ENCODE peak calls at places on chromosome 6, in seven cellular contexts. Y is ureter; W is lung; E is aorta; H is stimulated activated naive CD8-positive, alpha-beta T cell treated with anti-CD3 and anti-CD28 coated beads, Interleukin-15, amount 100 ng/mL, for 72 hours; O is non-pigmented ciliary epithelial cell; Q is activated naive CD8-positive, alpha-beta T cell treated with anti-CD3 and anti-CD28 coated beads for 36 hours. A is an unnamed sample.

GRCh38 chr6:26296556-26296856 is 68.5 kb upstream of the BTN3A2 start:
- DNase-seq in W (no peak), O (no peak), Q (no peak), H (no peak), Y (no peak), E (no peak), A (no peak)

GRCh38 chr6:137641474-137642077 is 147.4 kb upstream of the OLIG3 start:
- DNase-seq in W (peak), Q (peak), E (peak), Y (peak), H (peak), O (peak), A (no peak)

GRCh38 chr6:4039348-4039747 is 39.6 kb downstream of the FAM217A start:
- DNase-seq in Y (no peak), W (no peak), Q (no peak), E (no peak), H (no peak), O (no peak), A (no peak)

GRCh38 chr6:6230286-6230685 is 90.2 kb downstream of the F13A1 start:
- DNase-seq in H (no peak), Q (no peak), O (no peak), W (no peak), E (no peak), Y (no peak), A (no peak)

GRCh38 chr6:120608826-120609225 is 725.5 kb downstream of the TBC1D32 start:
- DNase-seq in W (no peak), E (no peak), Y (no peak), H (no peak), Q (no peak), O (peak), A (no peak)

GRCh38 chr6:28693033-28693750 is 167.5 kb downstream of the GPX5 start:
- DNase-seq in W (no peak), E (no peak), Y (no peak), O (no peak), Q (no peak), H (no peak), A (no peak)

GRCh38 chr6:73733791-73734190 is 37.8 kb downstream of the CD109 start:
- DNase-seq in Q (no peak), Y (no peak), E (no peak), H (no peak), O (no peak), W (no peak), A (no peak)

GRCh38 chr6:158799051-158799792 is 19.9 kb downstream of the EZR start:
- DNase-seq in O (no peak), Y (peak), W (no peak), Q (no peak), E (peak), H (no peak), A (no peak)

GRCh38 chr6:166877906-166878305 is 78.4 kb downstream of the RNASET2 start:
- DNase-seq in W (no peak), H (no peak), Y (no peak), Q (no peak), E (no peak), O (no peak), A (no peak)

GRCh38 chr6:34986845-34987246 is 97.8 kb downstream of the ANKS1A start:
- DNase-seq in Q (peak), Y (peak), O (peak), E (peak), H (peak), W (peak), A (no peak)

GRCh38 chr6:56246544-56246940 is 838 bp downstream of the COL21A1 start:
- DNase-seq in W (no peak), E (no peak), Q (no peak), O (no peak), Y (no peak), H (no peak), A (no peak)

GRCh38 chr6:146578054-146578453 is 20.7 kb upstream of the ADGB start:
- DNase-seq in Y (no peak), E (no peak), O (no peak), H (no peak), Q (no peak), W (no peak), A (no peak)

GRCh38 chr6:45713981-45714685 is 301.5 kb downstream of the CLIC5 start:
- DNase-seq in Y (no peak), W (no peak), Q (no peak), O (no peak), E (no peak), H (no peak), A (no peak)

GRCh38 chr6:14881399-14881798 is 364.5 kb upstream of the JARID2 start:
- DNase-seq in Y (no peak), W (no peak), E (no peak), H (no peak), Q (no peak), O (no peak), A (no peak)

GRCh38 chr6:164185342-164185920 is 770.9 kb downstream of the QKI start:
- DNase-seq in Y (no peak), O (no peak), E (no peak), W (no peak), H (no peak), Q (no peak), A (no peak)

GRCh38 chr6:136208783-136209182 is 41.3 kb downstream of the MTFR2 start:
- DNase-seq in E (no peak), O (no peak), H (no peak), Y (no peak), W (no peak), Q (no peak), A (no peak)

GRCh38 chr6:165244524-165245247 is 64.7 kb downstream of the C6orf118 start:
- DNase-seq in O (no peak), E (no peak), W (no peak), Q (no peak), H (no peak), Y (no peak), A (no peak)

A was measured in AG04449.